ENCODE peak calls at places on chromosome 15, in ten cellular contexts. One of them, this sample, is unnamed.

GRCh38 chr15:22780267-22780666 is 6.2 kb upstream of the NIPA1 start:
- DNase-seq in GM12878: no peak
- DNase-seq in psoas muscle: no peak
- DNase-seq in pancreas: no peak
- DNase-seq in hepatocyte: no peak
- DNase-seq in OCI-LY7: no peak
- DNase-seq in brain microvascular endothelial cell: no peak
- DNase-seq in uterus: no peak
- DNase-seq in GM23338: no peak
- DNase-seq in Panc1: no peak
- DNase-seq in this sample: no peak

GRCh38 chr15:26013946-26014345 is 150.8 kb upstream of the ATP10A start:
- DNase-seq in GM12878: no peak
- DNase-seq in psoas muscle: no peak
- DNase-seq in pancreas: no peak
- DNase-seq in hepatocyte: no peak
- DNase-seq in OCI-LY7: no peak
- DNase-seq in brain microvascular endothelial cell: no peak
- DNase-seq in uterus: no peak
- DNase-seq in GM23338: peak
- DNase-seq in Panc1: no peak
- DNase-seq in this sample: no peak

GRCh38 chr15:42971830-42972229 is 51.3 kb upstream of the TTBK2 start:
- DNase-seq in GM12878: no peak
- DNase-seq in psoas muscle: no peak
- DNase-seq in pancreas: no peak
- DNase-seq in hepatocyte: no peak
- DNase-seq in OCI-LY7: no peak
- DNase-seq in brain microvascular endothelial cell: no peak
- DNase-seq in uterus: no peak
- DNase-seq in GM23338: no peak
- DNase-seq in Panc1: no peak
- DNase-seq in this sample: no peak

GRCh38 chr15:65068436-65068835 is 645 bp upstream of the RASL12 start:
- DNase-seq in GM12878: no peak
- DNase-seq in psoas muscle: no peak
- DNase-seq in pancreas: no peak
- DNase-seq in hepatocyte: no peak
- DNase-seq in OCI-LY7: no peak
- DNase-seq in brain microvascular endothelial cell: no peak
- DNase-seq in uterus: no peak
- DNase-seq in GM23338: no peak
- DNase-seq in Panc1: no peak
- DNase-seq in this sample: no peak

GRCh38 chr15:34336947-34337556 is 529 bp downstream of the SLC12A6 start:
- DNase-seq in GM12878: no peak
- DNase-seq in psoas muscle: no peak
- DNase-seq in pancreas: no peak
- DNase-seq in hepatocyte: no peak
- DNase-seq in OCI-LY7: peak
- DNase-seq in brain microvascular endothelial cell: no peak
- DNase-seq in uterus: no peak
- DNase-seq in GM23338: peak
- DNase-seq in Panc1: no peak
- DNase-seq in this sample: no peak

GRCh38 chr15:101221858-101222257 is 30.0 kb downstream of the CHSY1 start:
- DNase-seq in GM12878: no peak
- DNase-seq in psoas muscle: no peak
- DNase-seq in pancreas: no peak
- DNase-seq in hepatocyte: no peak
- DNase-seq in OCI-LY7: no peak
- DNase-seq in brain microvascular endothelial cell: no peak
- DNase-seq in uterus: no peak
- DNase-seq in GM23338: no peak
- DNase-seq in Panc1: no peak
- DNase-seq in this sample: no peak

GRCh38 chr15:67013696-67014095 is 51.7 kb upstream of the SMAD3 start:
- DNase-seq in GM12878: no peak
- DNase-seq in psoas muscle: peak
- DNase-seq in pancreas: no peak
- DNase-seq in hepatocyte: no peak
- DNase-seq in OCI-LY7: no peak
- DNase-seq in brain microvascular endothelial cell: peak
- DNase-seq in uterus: no peak
- DNase-seq in GM23338: peak
- DNase-seq in Panc1: no peak
- DNase-seq in this sample: peak

GRCh38 chr15:100250166-100250800 is 91.5 kb downstream of the ADAMTS17 start:
- DNase-seq in GM12878: no peak
- DNase-seq in psoas muscle: no peak
- DNase-seq in pancreas: no peak
- DNase-seq in hepatocyte: no peak
- DNase-seq in OCI-LY7: no peak
- DNase-seq in brain microvascular endothelial cell: no peak
- DNase-seq in uterus: no peak
- DNase-seq in GM23338: no peak
- DNase-seq in Panc1: no peak
- DNase-seq in this sample: no peak

DNA sequence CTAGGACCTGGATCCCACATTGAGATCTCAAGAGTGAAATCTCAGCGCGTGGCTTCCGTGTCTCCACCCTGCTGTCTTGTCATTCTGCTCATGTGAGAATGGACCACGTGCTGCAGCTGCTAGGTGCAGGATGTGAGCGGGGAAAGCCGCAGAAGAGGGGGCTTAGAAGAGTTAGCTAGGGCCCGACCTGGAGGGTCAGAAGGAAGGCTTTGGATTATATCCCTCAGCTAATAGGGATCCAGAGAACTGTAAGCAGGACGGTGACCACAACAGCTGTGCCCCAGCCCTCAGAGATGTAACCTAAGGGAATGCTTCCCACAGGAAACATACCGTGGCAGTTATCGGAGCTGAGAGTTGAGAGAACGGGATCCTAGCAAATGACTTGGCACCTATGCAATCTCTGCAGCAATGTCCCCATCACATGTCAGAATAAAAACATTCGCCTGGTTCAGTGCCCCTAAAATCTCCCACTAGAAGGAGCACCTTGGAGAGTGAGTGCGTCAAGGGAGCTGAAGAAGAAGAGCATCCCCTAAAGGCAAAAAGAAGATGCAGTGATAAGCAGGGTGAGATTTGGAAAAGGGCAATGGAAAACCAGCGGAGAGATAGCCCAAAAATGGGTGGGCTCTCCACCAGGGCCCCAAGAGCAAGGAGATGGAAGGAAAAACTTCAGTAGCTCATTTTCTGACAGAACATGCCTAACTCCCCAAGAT is 76.9 kb upstream of the ST8SIA2 start:
- DNase-seq in GM12878: no peak
- DNase-seq in psoas muscle: no peak
- DNase-seq in pancreas: no peak
- DNase-seq in hepatocyte: no peak
- DNase-seq in OCI-LY7: no peak
- DNase-seq in brain microvascular endothelial cell: no peak
- DNase-seq in uterus: no peak
- DNase-seq in GM23338: peak
- DNase-seq in Panc1: no peak
- DNase-seq in this sample: no peak
- TF ChIP-seq CTCF in GM12878: no peak
- TF ChIP-seq CTCF in psoas muscle: no peak
- TF ChIP-seq CTCF in pancreas: no peak
- TF ChIP-seq CTCF in hepatocyte: no peak
- TF ChIP-seq CTCF in OCI-LY7: no peak
- TF ChIP-seq CTCF in brain microvascular endothelial cell: no peak
- TF ChIP-seq CTCF in uterus: no peak
- TF ChIP-seq CTCF in GM23338: peak
- TF ChIP-seq CTCF in Panc1: no peak
- TF ChIP-seq CTCF in this sample: no peak

DNA sequence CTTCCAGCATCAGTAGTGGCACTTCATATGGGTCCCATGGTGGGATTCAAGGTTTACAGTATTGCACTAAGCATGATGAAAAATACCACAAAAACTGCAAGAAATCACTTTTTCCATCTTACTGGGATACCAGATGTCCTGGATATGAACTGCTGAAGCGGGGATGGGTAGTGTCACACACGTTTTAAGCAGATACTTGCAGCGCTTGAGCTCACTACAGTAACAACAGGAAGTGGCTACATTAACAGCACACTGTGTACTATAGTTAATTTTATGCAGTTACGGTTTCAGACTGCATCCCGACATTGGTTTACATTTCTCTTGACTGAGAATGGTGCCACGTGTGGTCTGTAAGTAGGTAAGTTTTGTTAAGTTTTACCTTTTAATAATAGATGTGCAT is 3.5 kb upstream of the ISG20 start:
- DNase-seq in GM12878: no peak
- DNase-seq in psoas muscle: no peak
- DNase-seq in pancreas: no peak
- DNase-seq in hepatocyte: no peak
- DNase-seq in OCI-LY7: peak
- DNase-seq in brain microvascular endothelial cell: no peak
- DNase-seq in uterus: no peak
- DNase-seq in GM23338: no peak
- DNase-seq in Panc1: no peak
- DNase-seq in this sample: no peak
- H3K4me3 ChIP-seq in GM12878: no peak
- H3K4me3 ChIP-seq in psoas muscle: no peak
- H3K4me3 ChIP-seq in pancreas: no peak
- H3K4me3 ChIP-seq in hepatocyte: no peak
- H3K4me3 ChIP-seq in OCI-LY7: peak
- H3K4me3 ChIP-seq in brain microvascular endothelial cell: no peak
- H3K4me3 ChIP-seq in uterus: no peak
- H3K4me3 ChIP-seq in GM23338: no peak
- H3K4me3 ChIP-seq in Panc1: no peak
- H3K4me3 ChIP-seq in this sample: no peak

GRCh38 chr15:71278989-71279756 is 163.9 kb downstream of the THSD4 start:
- DNase-seq in GM12878: no peak
- DNase-seq in psoas muscle: peak
- DNase-seq in pancreas: no peak
- DNase-seq in hepatocyte: peak
- DNase-seq in OCI-LY7: no peak
- DNase-seq in brain microvascular endothelial cell: peak
- DNase-seq in uterus: peak
- DNase-seq in GM23338: no peak
- DNase-seq in Panc1: no peak
- DNase-seq in this sample: no peak

GRCh38 chr15:71279757-71280141 is 164.5 kb downstream of the THSD4 start:
- DNase-seq in GM12878: no peak
- DNase-seq in psoas muscle: no peak
- DNase-seq in pancreas: no peak
- DNase-seq in hepatocyte: no peak
- DNase-seq in OCI-LY7: no peak
- DNase-seq in brain microvascular endothelial cell: no peak
- DNase-seq in uterus: no peak
- DNase-seq in GM23338: no peak
- DNase-seq in Panc1: no peak
- DNase-seq in this sample: no peak

GRCh38 chr15:71276355-71276665 is 161.0 kb downstream of the THSD4 start:
- DNase-seq in GM12878: no peak
- DNase-seq in psoas muscle: no peak
- DNase-seq in pancreas: no peak
- DNase-seq in hepatocyte: peak
- DNase-seq in OCI-LY7: no peak
- DNase-seq in brain microvascular endothelial cell: no peak
- DNase-seq in uterus: no peak
- DNase-seq in GM23338: no peak
- DNase-seq in Panc1: no peak
- DNase-seq in this sample: no peak

DNA sequence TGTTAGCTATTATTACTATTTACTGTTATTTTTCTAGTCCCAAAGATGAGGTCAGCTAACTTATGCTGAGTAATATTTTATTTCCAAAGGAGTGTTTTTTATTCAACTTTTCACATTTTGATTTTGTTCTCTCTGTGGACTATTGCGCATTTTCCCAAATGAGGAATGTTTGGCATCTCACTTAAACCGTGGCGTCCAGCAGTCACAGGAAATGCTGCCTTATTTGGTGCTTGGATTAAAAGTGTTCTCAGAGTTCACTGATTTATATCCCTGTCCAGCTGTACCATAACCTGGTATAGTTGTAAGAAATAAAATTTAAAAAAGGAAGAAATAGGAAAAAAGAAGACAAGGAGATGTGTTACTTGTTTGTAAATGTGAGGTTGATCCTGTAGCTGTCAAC is 166.8 kb downstream of the THSD4 start:
- DNase-seq in GM12878: no peak
- DNase-seq in psoas muscle: no peak
- DNase-seq in pancreas: no peak
- DNase-seq in hepatocyte: no peak
- DNase-seq in OCI-LY7: no peak
- DNase-seq in brain microvascular endothelial cell: peak
- DNase-seq in uterus: peak
- DNase-seq in GM23338: no peak
- DNase-seq in Panc1: no peak
- DNase-seq in this sample: no peak
- H3K27ac ChIP-seq in GM12878: no peak
- H3K27ac ChIP-seq in psoas muscle: no peak
- H3K27ac ChIP-seq in pancreas: no peak
- H3K27ac ChIP-seq in hepatocyte: no peak
- H3K27ac ChIP-seq in OCI-LY7: no peak
- H3K27ac ChIP-seq in brain microvascular endothelial cell: peak
- H3K27ac ChIP-seq in uterus: peak
- H3K27ac ChIP-seq in GM23338: no peak
- H3K27ac ChIP-seq in Panc1: no peak
- H3K27ac ChIP-seq in this sample: peak

GRCh38 chr15:60899967-60900356 is 329.1 kb downstream of the RORA start:
- DNase-seq in GM12878: no peak
- DNase-seq in psoas muscle: no peak
- DNase-seq in pancreas: no peak
- DNase-seq in hepatocyte: no peak
- DNase-seq in OCI-LY7: no peak
- DNase-seq in brain microvascular endothelial cell: no peak
- DNase-seq in uterus: no peak
- DNase-seq in GM23338: no peak
- DNase-seq in Panc1: no peak
- DNase-seq in this sample: no peak

GRCh38 chr15:60903221-60903620 is 325.9 kb downstream of the RORA start:
- DNase-seq in GM12878: no peak
- DNase-seq in psoas muscle: no peak
- DNase-seq in pancreas: no peak
- DNase-seq in hepatocyte: no peak
- DNase-seq in OCI-LY7: no peak
- DNase-seq in brain microvascular endothelial cell: no peak
- DNase-seq in uterus: no peak
- DNase-seq in GM23338: no peak
- DNase-seq in Panc1: no peak
- DNase-seq in this sample: no peak

GRCh38 chr15:60901647-60902046 is 327.5 kb downstream of the RORA start:
- DNase-seq in GM12878: peak
- DNase-seq in psoas muscle: no peak
- DNase-seq in pancreas: no peak
- DNase-seq in hepatocyte: no peak
- DNase-seq in OCI-LY7: no peak
- DNase-seq in brain microvascular endothelial cell: no peak
- DNase-seq in uterus: no peak
- DNase-seq in GM23338: no peak
- DNase-seq in Panc1: no peak
- DNase-seq in this sample: no peak

GRCh38 chr15:60899322-60899966 is 329.7 kb downstream of the RORA start:
- DNase-seq in GM12878: peak
- DNase-seq in psoas muscle: no peak
- DNase-seq in pancreas: no peak
- DNase-seq in hepatocyte: no peak
- DNase-seq in OCI-LY7: no peak
- DNase-seq in brain microvascular endothelial cell: no peak
- DNase-seq in uterus: no peak
- DNase-seq in GM23338: no peak
- DNase-seq in Panc1: no peak
- DNase-seq in this sample: no peak

GRCh38 chr15:60898896-60899295 is 330.2 kb downstream of the RORA start:
- DNase-seq in GM12878: peak
- DNase-seq in psoas muscle: no peak
- DNase-seq in pancreas: no peak
- DNase-seq in hepatocyte: no peak
- DNase-seq in OCI-LY7: no peak
- DNase-seq in brain microvascular endothelial cell: no peak
- DNase-seq in uterus: no peak
- DNase-seq in GM23338: peak
- DNase-seq in Panc1: no peak
- DNase-seq in this sample: no peak
- TF ChIP-seq CTCF in GM12878: no peak
- TF ChIP-seq CTCF in psoas muscle: no peak
- TF ChIP-seq CTCF in pancreas: no peak
- TF ChIP-seq CTCF in hepatocyte: no peak
- TF ChIP-seq CTCF in OCI-LY7: no peak
- TF ChIP-seq CTCF in brain microvascular endothelial cell: no peak
- TF ChIP-seq CTCF in uterus: no peak
- TF ChIP-seq CTCF in GM23338: peak
- TF ChIP-seq CTCF in Panc1: no peak
- TF ChIP-seq CTCF in this sample: no peak

This sample was measured in left ventricle myocardium inferior.